ENCODE peak calls at places on chromosomes 4 and X, in six cellular contexts. N is iPS DF 6.9; D is psoas muscle; E is upper lobe of right lung; L is kidney; C is naive thymus-derived CD4-positive, alpha-beta T cell. K is an unnamed sample.

GRCh38 chr4:83320548-83320947 is 14.1 kb downstream of the HPSE start:
- DNase-seq in N (no peak), D (peak; percentile 70), E (peak; percentile 70), L (peak; percentile 76), C (no peak), K (peak; percentile 25)

GRCh38 chr4:32680946-32681345 is 1960.8 kb downstream of the PCDH7 start:
- DNase-seq in N (no peak), D (no peak), E (no peak), L (no peak), C (no peak), K (no peak)

GRCh38 chr4:154743683-154744340 is at the start of gene LRAT:
- DNase-seq in N (peak; percentile 73), D (no peak), E (peak; percentile 88), L (peak; percentile 85), C (peak; percentile 10), K (peak; percentile 77)

GRCh38 chr4:36214735-36215485 is 29.4 kb downstream of the ARAP2 start:
- DNase-seq in N (no peak), D (no peak), E (no peak), L (no peak), C (no peak), K (no peak)

GRCh38 chr4:165877291-165877690 is 4.3 kb downstream of the TLL1 start:
- DNase-seq in N (no peak), D (no peak), E (no peak), L (no peak), C (no peak), K (no peak)

GRCh38 chr4:8725845-8726244 is 133.3 kb downstream of the CPZ start:
- DNase-seq in N (no peak), D (peak; percentile 6), E (peak; percentile 32), L (peak; percentile 45), C (no peak), K (no peak)

GRCh38 chrX:104370089-104370488 is 115.4 kb upstream of the ESX1 start:
- DNase-seq in N (no peak), D (no peak), E (no peak), L (no peak), C (no peak), K (no peak)

GRCh38 chr4:86358176-86358701 is 1.6 kb downstream of the MAPK10 start:
- DNase-seq in N (no peak), D (no peak), E (no peak), L (no peak), C (no peak), K (no peak)

GRCh38 chrX:153454901-153455550 is 9.2 kb upstream of the TREX2 start:
- DNase-seq in N (no peak), D (peak; percentile 12), E (no peak), L (peak; percentile 17), C (no peak), K (no peak)

GRCh38 chr4:76012388-76012801 is 5.1 kb upstream of the CXCL9 start:
- DNase-seq in N (no peak), D (no peak), E (no peak), L (no peak), C (no peak), K (no peak)

GRCh38 chr4:157115613-157116340 is 39.8 kb downstream of the GLRB start:
- DNase-seq in N (no peak), D (no peak), E (no peak), L (no peak), C (no peak), K (no peak)

GRCh38 chr4:86809809-86810208 is 39.4 kb downstream of the SLC10A6 start:
- DNase-seq in N (no peak), D (no peak), E (no peak), L (no peak), C (no peak), K (no peak)

GRCh38 chr4:52983563-52984303 is 121.6 kb downstream of the RASL11B start:
- DNase-seq in N (peak; percentile 41), D (no peak), E (no peak), L (no peak), C (peak; percentile 35), K (no peak)

GRCh38 chrX:13319953-13320352 is at the start of gene ATXN3L:
- DNase-seq in N (no peak), D (no peak), E (no peak), L (no peak), C (no peak), K (no peak)

GRCh38 chrX:132631579-132632232 is 142.9 kb upstream of the MBNL3 start:
- DNase-seq in N (no peak), D (no peak), E (no peak), L (no peak), C (peak; percentile 27), K (no peak)

GRCh38 chr4:125985856-125986255 is 671.1 kb downstream of the FAT4 start:
- DNase-seq in N (peak; percentile 55), D (no peak), E (no peak), L (no peak), C (no peak), K (no peak)

GRCh38 chrX:48715066-48715465 is 18.5 kb downstream of the SUV39H1 start:
- DNase-seq in N (no peak), D (no peak), E (no peak), L (no peak), C (no peak), K (no peak)

GRCh38 chrX:25810202-25810601 is 327.9 kb upstream of the MAGEB18 start:
- DNase-seq in N (no peak), D (no peak), E (no peak), L (no peak), C (no peak), K (no peak)

GRCh38 chr4:71333960-71334951 is 4.6 kb upstream of the SLC4A4 start:
- DNase-seq in N (no peak), D (no peak), E (no peak), L (no peak), C (no peak), K (no peak)

GRCh38 chrX:13087322-13088154 is 43.1 kb upstream of the FAM9C start:
- DNase-seq in N (no peak), D (no peak), E (no peak), L (no peak), C (peak; percentile 90), K (no peak)

DNA sequence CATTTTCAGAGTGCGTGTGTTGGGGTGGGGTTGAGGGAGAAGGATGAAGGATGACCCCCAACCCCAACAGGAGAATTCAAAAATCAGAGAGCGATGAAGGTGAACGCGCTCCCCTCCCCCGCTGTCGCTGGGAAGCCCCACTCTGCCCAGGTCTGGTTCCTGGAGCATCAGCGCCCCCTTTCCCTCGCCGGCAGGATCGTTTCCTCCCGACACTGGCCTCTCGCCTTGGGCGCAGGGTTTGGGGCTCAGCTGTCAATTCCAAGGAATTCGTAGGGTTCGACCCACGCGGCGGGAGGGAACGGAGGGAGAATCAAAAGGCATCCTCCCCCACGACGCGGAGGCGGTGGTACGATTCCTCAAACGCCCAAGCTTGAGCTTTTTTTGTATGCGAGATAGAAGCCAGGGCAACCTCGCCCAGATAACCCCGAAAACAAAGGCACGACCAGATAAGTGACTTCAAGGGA is 997 bp upstream of the PDGFRA start:
- DNase-seq in N (no peak), D (peak; percentile 86), E (peak; percentile 80), L (peak; percentile 92), C (no peak), K (peak; percentile 82)
- H3K4me1 ChIP-seq in N (peaks cover 6% of the 10 kb centered on the region), D (peaks cover 35% of the 10 kb centered on the region), E (peaks cover 37% of the 10 kb centered on the region), L (peaks cover 18% of the 10 kb centered on the region), C (peaks cover 8% of the 10 kb centered on the region), K (no peaks in the 10 kb centered on the region)

GRCh38 chr4:7463584-7464258 is 29.0 kb upstream of the PSAPL1 start:
- DNase-seq in N (no peak), D (no peak), E (no peak), L (no peak), C (no peak), K (no peak)

GRCh38 chr4:7460591-7460990 is 25.9 kb upstream of the PSAPL1 start:
- DNase-seq in N (no peak), D (peak; percentile 65), E (no peak), L (no peak), C (no peak), K (no peak)

GRCh38 chr4:7464259-7464655 is 29.5 kb upstream of the PSAPL1 start:
- DNase-seq in N (no peak), D (no peak), E (no peak), L (no peak), C (no peak), K (no peak)

GRCh38 chr4:7461171-7461570 is 26.4 kb upstream of the PSAPL1 start:
- DNase-seq in N (no peak), D (no peak), E (no peak), L (no peak), C (no peak), K (no peak)

DNA sequence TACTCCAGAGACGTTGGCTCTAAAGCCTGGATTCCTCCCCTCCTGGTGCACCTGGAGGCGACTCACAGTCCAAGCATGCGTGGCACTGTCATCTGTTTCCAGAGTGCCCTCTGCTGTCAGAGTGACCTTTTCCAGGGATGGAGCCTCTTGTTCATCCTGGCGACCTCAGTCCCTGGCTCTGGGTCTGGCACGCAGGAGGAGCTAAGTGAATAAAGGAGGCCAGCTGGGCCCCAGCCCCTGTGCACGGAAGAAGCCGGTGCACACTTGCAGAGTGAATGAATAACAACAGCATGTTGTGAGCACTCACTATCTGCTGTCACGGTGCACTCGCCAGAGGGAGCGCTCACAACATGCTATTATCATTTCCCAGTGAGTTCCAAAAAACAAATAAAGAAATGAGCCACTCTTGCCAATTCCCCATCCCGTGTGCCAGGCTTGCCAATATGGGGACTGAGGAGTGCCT is 27.8 kb upstream of the PSAPL1 start:
- DNase-seq in N (peak; percentile 20), D (no peak), E (no peak), L (no peak), C (no peak), K (no peak)
- H3K27ac ChIP-seq in N (no peak overlapping the region), D (no peak overlapping the region), E (no peak overlapping the region), L (no peak overlapping the region), C (no peak overlapping the region), K (no peak overlapping the region)

GRCh38 chr4:41428941-41429669 is 108.9 kb upstream of the LIMCH1 start:
- DNase-seq in N (no peak), D (no peak), E (no peak), L (no peak), C (no peak), K (no peak)

GRCh38 chr4:41430796-41431195 is 107.2 kb upstream of the LIMCH1 start:
- DNase-seq in N (no peak), D (no peak), E (no peak), L (no peak), C (no peak), K (no peak)

GRCh38 chr4:41426523-41426922 is 111.4 kb upstream of the LIMCH1 start:
- DNase-seq in N (no peak), D (no peak), E (no peak), L (no peak), C (no peak), K (no peak)

GRCh38 chr4:41427306-41427882 is 110.6 kb upstream of the LIMCH1 start:
- DNase-seq in N (no peak), D (no peak), E (no peak), L (peak; percentile 57), C (no peak), K (no peak)

GRCh38 chr4:41428205-41428940 is 109.6 kb upstream of the LIMCH1 start:
- DNase-seq in N (no peak), D (no peak), E (no peak), L (no peak), C (no peak), K (no peak)
- H3K4me1 ChIP-seq in N (peaks cover 2% of the 10 kb centered on the region), D (peaks cover 57% of the 10 kb centered on the region), E (peaks cover 80% of the 10 kb centered on the region), L (peaks cover 22% of the 10 kb centered on the region), C (no peaks in the 10 kb centered on the region), K (peaks cover 10% of the 10 kb centered on the region)

DNA sequence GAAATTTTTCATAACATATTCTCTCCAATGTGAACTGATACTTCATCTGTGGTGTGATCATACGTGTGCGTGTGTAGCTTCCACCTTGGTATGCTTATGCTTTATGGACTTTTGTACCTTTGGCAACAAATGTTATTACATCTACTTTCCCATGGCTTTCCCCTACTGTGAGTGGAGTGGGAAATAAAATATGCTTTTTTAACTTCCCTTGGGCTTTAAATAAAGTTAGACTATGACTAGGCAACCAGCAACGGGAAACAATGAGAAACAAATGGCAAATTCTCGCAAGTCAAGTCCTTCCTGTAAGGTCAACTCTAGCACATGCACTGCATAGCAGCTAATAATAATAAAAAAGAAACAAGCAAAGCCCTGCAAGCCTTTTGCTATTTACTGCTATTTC is 205.0 kb upstream of the PDE5A start:
- DNase-seq in N (no peak), D (no peak), E (no peak), L (no peak), C (no peak), K (no peak)
- H3K27ac ChIP-seq in N (no peak overlapping the region), D (no peak overlapping the region), E (no peak overlapping the region), L (no peak overlapping the region), C (no peak overlapping the region), K (no peak overlapping the region)